ENCODE peak calls at places on chromosome 15, in nine cellular contexts. J, F, D, G, O, M, U, B and Q are unnamed samples.

GRCh38 chr15:62124953-62125263 is 40.2 kb downstream of the C2CD4B start:
- DNase-seq in F (no peak), G (no peak), M (no peak), J (no peak), D (no peak), B (no peak), O (peak; percentile 3), U (no peak), Q (peak; percentile 41)

GRCh38 chr15:70505411-70505919 is 257.9 kb downstream of the UACA start:
- DNase-seq in M (no peak), D (no peak), O (no peak), B (peak; percentile 87), U (no peak), J (peak; percentile 95), G (peak; percentile 74), F (no peak), Q (no peak)

GRCh38 chr15:78069630-78070029 is 7.9 kb downstream of the TBC1D2B start:
- DNase-seq in F (no peak), B (no peak), G (no peak), J (no peak), M (no peak), O (peak; percentile 45), D (no peak), U (no peak), Q (no peak)

GRCh38 chr15:40249477-40250303 is 10.8 kb downstream of the PAK6 start:
- DNase-seq in F (no peak), O (no peak), U (no peak), D (no peak), B (peak; percentile 37), M (no peak), G (no peak), J (peak; percentile 40), Q (no peak)

GRCh38 chr15:28885630-28886430 is at the start of gene APBA2:
- DNase-seq in U (peak; percentile 90), M (peak; percentile 77), O (no peak), D (no peak), G (peak; percentile 48), B (peak; percentile 41), F (no peak), J (peak; percentile 52), Q (no peak)

GRCh38 chr15:41281236-41281635 is 50.2 kb downstream of the CHP1 start:
- DNase-seq in F (no peak), J (peak; percentile 94), M (no peak), B (peak; percentile 92), O (no peak), G (peak; percentile 94), U (no peak), D (no peak), Q (no peak)

GRCh38 chr15:81023483-81024264 is 23.0 kb downstream of the TLNRD1 start:
- DNase-seq in U (no peak), M (no peak), B (peak; percentile 66), G (peak; percentile 14), F (no peak), D (peak; percentile 97), J (peak; percentile 92), O (no peak), Q (no peak)

GRCh38 chr15:79091204-79091867 is 756 bp upstream of the RASGRF1 start:
- DNase-seq in B (peak; percentile 6), J (peak; percentile 43), U (peak; percentile 75), D (no peak), M (peak; percentile 66), O (no peak), G (no peak), F (peak; percentile 29), Q (peak; percentile 84)

GRCh38 chr15:79007066-79007465 is 62.2 kb upstream of the CTSH start:
- DNase-seq in F (peak; percentile 33), M (peak; percentile 89), G (peak; percentile 58), O (peak; percentile 89), B (peak; percentile 50), D (peak; percentile 40), J (peak; percentile 32), U (peak; percentile 74), Q (peak; percentile 81)

GRCh38 chr15:48178612-48178931 is 477 bp upstream of the MYEF2 start:
- DNase-seq in D (no peak), F (no peak), M (no peak), G (no peak), J (peak; percentile 1), O (no peak), U (no peak), B (no peak), Q (no peak)

GRCh38 chr15:80556694-80557367 is 138.3 kb upstream of the ABHD17C start:
- DNase-seq in G (peak; percentile 56), B (peak; percentile 18), J (no peak), O (no peak), U (no peak), M (no peak), F (no peak), D (no peak), Q (no peak)

GRCh38 chr15:80455668-80456442 is 51.7 kb downstream of the ARNT2 start:
- DNase-seq in B (peak; percentile 97), U (peak; percentile 78), D (peak; percentile 16), O (peak; percentile 61), F (peak; percentile 54), M (peak; percentile 82), G (peak; percentile 91), J (peak; percentile 96), Q (peak; percentile 85)

GRCh38 chr15:54506977-54507524 is 528.8 kb downstream of the UNC13C start:
- DNase-seq in O (no peak), M (no peak), U (no peak), G (no peak), D (no peak), J (no peak), F (no peak), B (no peak), Q (no peak)

DNA sequence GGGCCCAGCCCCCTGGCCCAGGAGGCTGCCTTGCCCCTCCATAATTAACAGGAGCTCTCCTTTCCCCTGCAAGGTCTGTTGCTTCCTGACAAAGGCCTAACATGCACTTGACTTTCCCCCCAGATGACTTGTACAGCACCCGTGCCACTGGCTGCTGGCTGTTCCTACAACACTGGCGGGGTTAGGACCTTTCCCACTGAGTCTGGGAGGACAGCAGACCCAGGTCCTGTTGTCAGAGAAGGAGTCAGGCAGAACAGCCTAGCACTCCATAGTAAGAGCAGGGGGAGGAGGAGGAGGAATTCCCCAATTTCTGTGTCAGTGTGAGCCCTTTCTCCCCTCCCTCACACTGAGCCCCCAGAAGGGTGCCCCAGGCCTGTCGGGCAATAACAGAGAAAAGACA is 99.2 kb downstream of the CORO2B start:
- DNase-seq in B (no peak), D (no peak), G (no peak), M (no peak), U (no peak), O (no peak), J (no peak), F (no peak), Q (peak; percentile 20)
- H3K4me1 ChIP-seq in B (no peaks in the 10 kb centered on the region), D (peaks cover 6% of the 10 kb centered on the region), G (no peaks in the 10 kb centered on the region), M (no peaks in the 10 kb centered on the region), U (peaks cover 16% of the 10 kb centered on the region), O (peaks cover 37% of the 10 kb centered on the region), J (no peaks in the 10 kb centered on the region), F (peaks cover 14% of the 10 kb centered on the region), Q (peaks cover 4% of the 10 kb centered on the region)

DNA sequence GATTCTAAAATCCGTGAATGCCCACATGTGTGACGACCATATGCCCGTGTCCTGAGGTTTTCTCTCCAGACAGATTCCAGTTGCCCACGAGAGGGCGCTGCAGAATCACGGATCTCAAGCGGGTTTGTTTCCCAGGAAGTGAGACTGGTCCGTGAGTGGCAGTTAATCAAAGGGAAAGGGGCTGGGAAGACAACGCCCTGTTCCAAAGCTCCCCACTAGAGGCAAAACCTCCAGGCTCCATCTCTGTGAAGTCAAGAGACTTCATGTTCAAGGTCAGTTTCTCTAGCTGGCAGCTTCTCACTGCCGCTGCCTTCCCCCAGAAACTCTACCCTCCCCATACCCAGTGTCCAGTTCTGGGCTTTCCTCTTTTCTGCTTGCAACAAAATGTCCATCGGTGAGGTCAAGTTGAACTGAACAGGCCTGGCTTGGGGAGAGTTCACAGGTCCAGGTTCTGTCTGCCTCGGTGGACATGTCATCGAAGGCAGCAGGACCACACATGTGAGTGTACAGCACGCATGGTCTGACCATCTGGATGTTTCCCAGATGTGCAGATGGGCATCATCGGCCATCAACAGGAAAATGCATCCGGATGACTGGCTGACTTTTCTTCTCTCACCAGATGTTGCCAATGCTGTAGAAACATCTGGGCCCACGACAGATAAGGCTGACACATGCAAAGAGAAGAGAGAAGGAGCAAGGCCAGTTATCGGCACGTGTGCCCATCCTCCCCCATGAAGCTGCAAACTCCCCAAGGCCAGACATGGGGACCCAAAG is 44.9 kb downstream of the NOX5 start:
- DNase-seq in U (peak; percentile 95), O (peak; percentile 83), J (peak; percentile 86), D (peak; percentile 19), M (peak; percentile 97), F (peak; percentile 92), G (peak; percentile 89), B (peak; percentile 81), Q (peak; percentile 90)
- H3K4me2 ChIP-seq in U (no peak overlapping the region), O (peak overlapping the region; percentile 47), J (peak overlapping the region; percentile 5), D (peak overlapping the region; percentile 44), M (no peak overlapping the region), F (no peak overlapping the region), G (peak overlapping the region; percentile 51), B (peak overlapping the region; percentile 34), Q (no peak overlapping the region)

GRCh38 chr15:69407719-69408400 is 6.3 kb upstream of the KIF23 start:
- DNase-seq in M (no peak), B (no peak), O (no peak), G (no peak), D (no peak), F (no peak), J (no peak), U (no peak), Q (no peak)
- H3K4me1 ChIP-seq in M (no peaks in the 10 kb centered on the region), B (peaks cover 10% of the 10 kb centered on the region), O (no peaks in the 10 kb centered on the region), G (peaks cover 11% of the 10 kb centered on the region), D (peaks cover 5% of the 10 kb centered on the region), F (no peaks in the 10 kb centered on the region), J (peaks cover 31% of the 10 kb centered on the region), U (no peaks in the 10 kb centered on the region), Q (peaks cover 9% of the 10 kb centered on the region)

DNA sequence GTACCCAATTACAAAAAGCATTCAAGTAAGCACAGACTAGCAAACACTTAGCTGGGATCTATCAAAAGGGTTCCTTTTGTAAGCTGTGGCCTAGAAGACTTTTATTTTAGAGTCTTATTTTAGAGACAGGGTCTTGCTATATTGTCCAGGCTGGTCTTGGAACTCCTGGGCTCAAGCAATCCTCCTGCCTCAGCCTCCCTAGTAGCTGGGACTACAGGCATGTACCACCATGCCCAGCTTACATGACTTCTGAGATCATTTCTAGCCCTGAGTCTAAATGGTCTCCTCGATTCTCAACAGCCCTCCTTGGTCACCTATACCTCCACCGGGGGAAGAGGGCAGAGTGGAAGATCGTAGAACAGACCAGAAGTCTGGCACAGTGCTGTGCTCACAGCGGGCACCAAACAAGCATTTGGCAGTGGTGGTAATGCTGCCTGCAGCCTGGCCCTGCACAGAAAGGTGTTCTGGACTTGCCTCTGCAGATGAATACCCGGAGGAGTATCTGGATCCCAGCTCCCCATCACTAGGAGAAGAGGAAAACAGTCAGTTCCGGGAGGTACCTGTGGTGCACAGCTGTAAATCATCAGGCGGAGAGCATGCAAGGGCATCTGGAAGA is 2.4 kb downstream of the FAM219B start:
- DNase-seq in F (no peak), G (no peak), D (no peak), M (no peak), O (no peak), U (no peak), B (no peak), J (no peak), Q (no peak)
- H3K4me2 ChIP-seq in F (no peak overlapping the region), G (no peak overlapping the region), D (no peak overlapping the region), M (no peak overlapping the region), O (no peak overlapping the region), U (no peak overlapping the region), B (no peak overlapping the region), J (peak overlapping the region; percentile 91), Q (no peak overlapping the region)